ENCODE peak calls at places on chromosomes 16 and 17, in six cellular contexts. Z is IMR-90, L is suprapubic skin, M is breast epithelium, N is A549, F is body of pancreas. E is an unnamed sample.

GRCh38 chr16:27401768-27402568 is at the start of gene IL21R:
- DNase-seq in Z (peak; percentile 61), L (no peak), M (no peak), N (no peak), F (peak; percentile 52), E (peak; percentile 40)

GRCh38 chr16:4052801-4053662 is 63.2 kb downstream of the ADCY9 start:
- DNase-seq in Z (peak; percentile 81), L (peak; percentile 90), M (peak; percentile 62), N (no peak), F (peak; percentile 85), E (peak; percentile 55)

GRCh38 chr17:82848022-82848592 is 8.3 kb upstream of the ZNF750 start:
- DNase-seq in Z (peak; percentile 79), L (no peak), M (peak; percentile 74), N (no peak), F (peak; percentile 42), E (peak; percentile 49)

GRCh38 chr17:20091161-20092029 is 82.2 kb downstream of the SPECC1 start:
- DNase-seq in Z (no peak), L (no peak), M (no peak), N (no peak), F (peak; percentile 38), E (peak; percentile 25)

GRCh38 chr17:69870091-69870530 is 204.9 kb upstream of the KCNJ16 start:
- DNase-seq in Z (peak; percentile 91), L (no peak), M (no peak), N (no peak), F (no peak), E (no peak)

GRCh38 chr17:80872999-80873951 is 118.4 kb upstream of the CHMP6 start:
- DNase-seq in Z (no peak), L (no peak), M (peak; percentile 42), N (peak; percentile 38), F (no peak), E (peak; percentile 77)

GRCh38 chr17:76623271-76624146 is 20.0 kb downstream of the ST6GALNAC1 start:
- DNase-seq in Z (peak; percentile 60), L (peak; percentile 83), M (peak; percentile 76), N (peak; percentile 91), F (peak; percentile 72), E (peak; percentile 84)

GRCh38 chr17:82864721-82865240 is 25.0 kb upstream of the ZNF750 start:
- DNase-seq in Z (no peak), L (no peak), M (no peak), N (no peak), F (no peak), E (no peak)

GRCh38 chr17:48626470-48627241 is 498 bp upstream of the HOXB9 start:
- DNase-seq in Z (peak; percentile 47), L (no peak), M (no peak), N (peak; percentile 86), F (no peak), E (peak; percentile 43)

GRCh38 chr16:78976212-78976611 is 624.3 kb downstream of the MAF start:
- DNase-seq in Z (no peak), L (no peak), M (no peak), N (no peak), F (no peak), E (no peak)

GRCh38 chr17:48457080-48457836 is 27.2 kb upstream of the SKAP1 start:
- DNase-seq in Z (peak; percentile 39), L (peak; percentile 80), M (peak; percentile 60), N (peak; percentile 69), F (peak; percentile 63), E (peak; percentile 70)

GRCh38 chr16:56983211-56983751 is 6.1 kb upstream of the NLRC5 start:
- DNase-seq in Z (no peak), L (no peak), M (no peak), N (no peak), F (peak; percentile 39), E (no peak)

GRCh38 chr17:20071824-20072691 is 62.9 kb downstream of the SPECC1 start:
- DNase-seq in Z (no peak), L (no peak), M (no peak), N (no peak), F (no peak), E (no peak)

GRCh38 chr17:72465191-72466024 is 344.6 kb downstream of the SOX9 start:
- DNase-seq in Z (peak; percentile 97), L (no peak), M (peak; percentile 85), N (peak; percentile 98), F (peak; percentile 62), E (peak; percentile 2)

GRCh38 chr17:2050246-2050866 is 4.5 kb upstream of the HIC1 start:
- DNase-seq in Z (peak; percentile 73), L (no peak), M (no peak), N (peak; percentile 57), F (peak; percentile 69), E (peak; percentile 75)

GRCh38 chr16:9049241-9049640 is 42.2 kb upstream of the HAPSTR1 start:
- DNase-seq in Z (peak; percentile 97), L (no peak), M (no peak), N (no peak), F (no peak), E (no peak)

GRCh38 chr17:40548982-40549680 is 16.1 kb downstream of the CCR7 start:
- DNase-seq in Z (peak; percentile 98), L (peak; percentile 71), M (peak; percentile 73), N (peak; percentile 82), F (peak; percentile 50), E (peak; percentile 38)

GRCh38 chr17:28549274-28550132 is 2.9 kb downstream of the UNC119 start:
- DNase-seq in Z (no peak), L (no peak), M (no peak), N (no peak), F (peak; percentile 38), E (no peak)

GRCh38 chr16:59878479-59878878 is 1144.4 kb upstream of the GOT2 start:
- DNase-seq in Z (peak; percentile 4), L (no peak), M (no peak), N (peak; percentile 70), F (peak; percentile 3), E (no peak)

GRCh38 chr16:23013484-23013883 is 135.8 kb downstream of the USP31 start:
- DNase-seq in Z (peak; percentile 3), L (no peak), M (no peak), N (no peak), F (no peak), E (no peak)

GRCh38 chr17:81840826-81841778 is 6.3 kb upstream of the PPP1R27 start:
- DNase-seq in Z (no peak), L (no peak), M (peak; percentile 83), N (no peak), F (peak; percentile 74), E (peak; percentile 53)

GRCh38 chr17:339193-340061 is 13.2 kb downstream of the RPH3AL start:
- DNase-seq in Z (no peak), L (no peak), M (peak; percentile 47), N (no peak), F (peak; percentile 94), E (no peak)

GRCh38 chr16:89522287-89522686 is 14.1 kb downstream of the SPG7 start:
- DNase-seq in Z (no peak), L (no peak), M (no peak), N (no peak), F (no peak), E (no peak)

GRCh38 chr17:6095501-6095900 is 25.3 kb downstream of the WSCD1 start:
- DNase-seq in Z (no peak), L (no peak), M (peak; percentile 42), N (no peak), F (no peak), E (no peak)

GRCh38 chr16:25817295-25817694 is 125.5 kb downstream of the HS3ST4 start:
- DNase-seq in Z (no peak), L (no peak), M (no peak), N (no peak), F (no peak), E (no peak)

DNA sequence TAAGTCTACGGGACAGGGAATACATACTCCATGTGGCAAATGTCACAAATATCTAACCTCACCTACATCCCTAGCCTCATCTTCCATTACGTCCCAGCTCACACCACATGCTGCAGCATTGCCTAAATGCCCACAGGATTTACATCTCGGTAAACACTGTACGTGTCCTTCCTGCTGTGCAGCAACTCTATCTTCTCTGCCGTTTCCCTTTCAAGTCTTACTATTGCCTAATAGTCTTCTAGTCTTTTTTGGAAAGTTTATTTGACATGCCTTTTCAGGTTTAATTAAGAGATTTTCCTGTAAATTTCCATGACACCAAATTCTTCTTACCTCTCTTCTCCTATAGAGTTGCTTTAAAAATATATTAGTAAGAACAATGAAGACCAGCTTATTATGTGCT is 120.5 kb downstream of the HS3ST4 start:
- DNase-seq in Z (no peak), L (no peak), M (no peak), N (no peak), F (no peak), E (no peak)
- H3K4me1 ChIP-seq in Z (no peaks in the 10 kb centered on the region), L (no peaks in the 10 kb centered on the region), M (no peaks in the 10 kb centered on the region), N (no peaks in the 10 kb centered on the region), F (no peaks in the 10 kb centered on the region), E (no peaks in the 10 kb centered on the region)

GRCh38 chr17:64229815-64230550 is 33.1 kb downstream of the TEX2 start:
- DNase-seq in Z (no peak), L (no peak), M (no peak), N (no peak), F (no peak), E (no peak)
- H3K27ac ChIP-seq in Z (peak overlapping the region; percentile 96), L (peak overlapping the region; percentile 52), M (peak overlapping the region; percentile 84), N (peak overlapping the region; percentile 37), F (peak overlapping the region; percentile 4), E (peak overlapping the region; percentile 91)

GRCh38 chr16:77190478-77191258 is at the start of gene MON1B:
- DNase-seq in Z (peak; percentile 98), L (peak; percentile 99), M (peak; percentile 97), N (peak; percentile 99), F (peak; percentile 99), E (peak; percentile 99)
- TF ChIP-seq POLR2A in Z (peak; percentile 88), L (peak; percentile 45), M (peak; percentile 48), N (peak; percentile 77), F (peak; percentile 80), E (peak; percentile 72)

DNA sequence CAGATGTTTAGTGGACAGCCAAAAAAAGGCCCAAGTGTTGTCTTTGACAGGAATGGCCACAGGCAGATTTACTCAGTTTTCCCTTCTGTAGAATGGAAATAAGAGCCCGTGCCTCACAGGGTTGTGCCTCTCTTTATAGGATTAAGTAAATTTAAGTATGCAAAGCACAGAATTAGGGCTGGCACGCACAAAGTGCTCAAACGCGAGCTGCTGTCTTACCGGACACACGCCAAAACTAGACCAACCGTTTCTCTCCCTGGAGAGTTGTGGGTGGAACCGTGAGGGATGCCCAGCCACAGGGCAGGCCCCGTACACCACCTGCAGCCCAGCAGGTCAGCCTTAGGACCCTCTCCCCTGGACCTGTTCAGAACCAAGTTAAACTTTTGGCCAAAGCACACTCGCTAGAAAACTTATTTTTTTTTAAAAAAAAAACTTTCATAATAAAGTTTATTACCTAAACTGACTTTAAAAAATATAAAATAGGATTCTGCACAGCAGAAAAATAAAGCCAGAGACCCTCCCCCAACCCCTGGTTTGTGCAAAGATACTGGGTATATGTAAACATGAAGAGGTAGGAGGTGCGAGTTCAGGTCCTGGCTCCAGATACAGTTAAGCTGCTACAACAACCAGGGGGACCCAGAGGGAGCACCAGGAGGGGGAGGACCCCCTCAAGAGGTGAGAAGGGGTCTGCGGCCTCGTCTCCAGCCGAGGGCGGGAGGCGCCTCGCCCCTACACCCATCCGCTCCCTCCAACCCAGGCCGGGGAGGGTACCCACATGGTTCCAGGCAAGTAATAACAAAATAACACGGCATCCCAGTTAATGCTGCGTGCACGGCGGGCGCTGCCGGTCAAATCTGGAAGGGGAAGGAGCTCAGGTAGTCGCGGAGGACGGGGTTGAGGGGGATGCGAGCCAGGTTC is 1.8 kb downstream of the SOCS1 start:
- DNase-seq in Z (peak; percentile 16), L (no peak), M (no peak), N (no peak), F (no peak), E (no peak)
- H3K4me1 ChIP-seq in Z (peaks cover 21% of the 10 kb centered on the region), L (peaks cover 46% of the 10 kb centered on the region), M (peaks cover 8% of the 10 kb centered on the region), N (peaks cover 5% of the 10 kb centered on the region), F (peaks cover 30% of the 10 kb centered on the region), E (no peaks in the 10 kb centered on the region)

GRCh38 chr17:51087072-51087757 is 33.5 kb downstream of the SPAG9 start:
- DNase-seq in Z (peak; percentile 50), L (no peak), M (no peak), N (no peak), F (no peak), E (no peak)
- H3K27ac ChIP-seq in Z (no peak overlapping the region), L (no peak overlapping the region), M (no peak overlapping the region), N (no peak overlapping the region), F (no peak overlapping the region), E (no peak overlapping the region)

GRCh38 chr17:45050680-45051059 is 762 bp downstream of the DCAKD start:
- DNase-seq in Z (peak; percentile 28), L (no peak), M (no peak), N (peak; percentile 45), F (no peak), E (no peak)
- TF ChIP-seq POLR2A in Z (no peak), L (no peak), M (no peak), N (no peak), F (no peak), E (no peak)

E was measured in adrenal gland.